ENCODE peak calls at places on chromosomes 3 and 15, in five cellular contexts. R is kidney, X is gastrocnemius medialis, H is dorsolateral prefrontal cortex, U is fibroblast of the aortic adventitia. P is an unnamed sample.

GRCh38 chr15:22839046-22839705 is 710 bp downstream of the NIPA2 start:
- DNase-seq in R (no peak), X (no peak), H (no peak), U (peak; percentile 24), P (peak; percentile 42)

GRCh38 chr3:4977889-4978258 is 1.4 kb upstream of the BHLHE40 start:
- DNase-seq in R (no peak), X (no peak), H (no peak), U (no peak), P (no peak)

GRCh38 chr15:20355256-20355868 is 186.2 kb downstream of the GOLGA6L6 start:
- DNase-seq in R (peak; percentile 76), X (no peak), H (peak; percentile 14), U (no peak), P (no peak)

GRCh38 chr3:188721312-188721711 is 450.5 kb upstream of the TPRG1 start:
- DNase-seq in R (no peak), X (no peak), H (no peak), U (no peak), P (no peak)

GRCh38 chr3:11566916-11567315 is 76.8 kb downstream of the VGLL4 start:
- DNase-seq in R (peak; percentile 43), X (no peak), H (no peak), U (no peak), P (no peak)

GRCh38 chr3:139597947-139598346 is 58.4 kb upstream of the RBP1 start:
- DNase-seq in R (no peak), X (no peak), H (no peak), U (no peak), P (no peak)

GRCh38 chr15:101657968-101658784 is 6.0 kb upstream of the TM2D3 start:
- DNase-seq in R (no peak), X (no peak), H (no peak), U (no peak), P (no peak)

GRCh38 chr3:149480326-149481017 is 6.0 kb downstream of the TM4SF4 start:
- DNase-seq in R (peak; percentile 92), X (peak; percentile 74), H (peak; percentile 14), U (peak; percentile 91), P (peak; percentile 89)

GRCh38 chr3:13235897-13236296 is 162.7 kb upstream of the IQSEC1 start:
- DNase-seq in R (peak; percentile 31), X (no peak), H (no peak), U (no peak), P (no peak)

GRCh38 chr3:125045965-125046364 is 9.8 kb downstream of the HEG1 start:
- DNase-seq in R (no peak), X (no peak), H (no peak), U (peak; percentile 73), P (no peak)

GRCh38 chr3:194503101-194503531 is 16.3 kb upstream of the ATP13A3 start:
- DNase-seq in R (no peak), X (no peak), H (no peak), U (peak; percentile 73), P (no peak)

GRCh38 chr3:57383838-57384237 is 91.4 kb upstream of the ASB14 start:
- DNase-seq in R (no peak), X (no peak), H (no peak), U (no peak), P (no peak)

GRCh38 chr3:56799251-56799882 is 2.4 kb downstream of the ARHGEF3 start:
- DNase-seq in R (no peak), X (peak; percentile 46), H (no peak), U (peak; percentile 85), P (peak; percentile 82)

GRCh38 chr15:52790941-52791751 is 1.0 kb upstream of the ONECUT1 start:
- DNase-seq in R (peak; percentile 75), X (no peak), H (no peak), U (no peak), P (no peak)
- TF ChIP-seq CTCF in R (no peak), X (no peak), H (no peak), U (no peak), P (no peak)

GRCh38 chr15:96058103-96058851 is 272.2 kb upstream of the NR2F2 start:
- DNase-seq in R (no peak), X (no peak), H (no peak), U (no peak), P (peak; percentile 79)
- H3K4me3 ChIP-seq in R (no peak overlapping the region), X (no peak overlapping the region), H (no peak overlapping the region), U (no peak overlapping the region), P (no peak overlapping the region)

GRCh38 chr3:151168269-151169094 is 34.5 kb downstream of the GPR171 start:
- DNase-seq in R (peak; percentile 80), X (peak; percentile 77), H (peak; percentile 59), U (peak; percentile 73), P (peak; percentile 77)
- TF ChIP-seq CTCF in R (peak; percentile 83), X (peak; percentile 84), H (peak; percentile 67), U (peak; percentile 81), P (peak; percentile 88)

GRCh38 chr15:44729394-44729913 is 6.9 kb upstream of the TRIM69 start:
- DNase-seq in R (peak; percentile 80), X (no peak), H (peak; percentile 25), U (peak; percentile 44), P (peak; percentile 72)
- H3K4me3 ChIP-seq in R (peak overlapping the region; percentile 98), X (peak overlapping the region; percentile 79), H (peak overlapping the region; percentile 75), U (peak overlapping the region; percentile 96), P (peak overlapping the region; percentile 86)

GRCh38 chr3:192918275-192918588 is 576 bp upstream of the MB21D2 start:
- DNase-seq in R (no peak), X (no peak), H (no peak), U (no peak), P (no peak)
- TF ChIP-seq CTCF in R (no peak), X (no peak), H (no peak), U (no peak), P (peak; percentile 3)

DNA sequence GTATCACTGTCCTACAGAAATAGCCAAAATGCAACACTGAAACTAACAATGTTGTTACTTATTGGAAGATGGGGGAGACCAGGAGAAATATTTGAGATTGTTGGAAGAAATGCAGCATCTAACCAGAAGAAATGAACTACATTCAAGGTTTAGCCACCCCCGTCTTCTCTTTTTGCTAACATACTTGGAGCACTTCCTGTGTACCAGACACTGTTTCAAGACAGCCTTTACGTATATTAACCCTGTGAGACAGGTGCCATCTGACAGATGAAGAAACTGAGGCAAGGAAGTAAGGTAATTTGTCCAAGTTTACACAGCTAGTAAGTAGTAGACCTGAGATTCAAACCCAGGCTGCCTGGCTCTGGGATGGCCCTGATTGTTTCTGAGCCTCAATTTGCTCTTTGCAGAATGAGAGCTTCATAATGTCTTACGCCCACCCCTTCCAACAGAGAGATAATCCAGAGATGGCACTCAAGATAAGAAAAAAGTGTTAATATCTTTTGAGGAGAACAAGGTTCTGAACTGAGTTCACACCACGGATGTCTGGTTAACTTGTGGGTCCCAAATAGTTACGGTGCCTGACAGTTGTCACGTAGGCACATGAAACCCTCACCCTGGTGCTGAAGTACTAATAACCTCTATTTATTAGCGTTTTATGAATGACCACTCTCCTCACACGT is 26.1 kb downstream of the RASGRP1 start:
- DNase-seq in R (no peak), X (no peak), H (no peak), U (no peak), P (no peak)
- H3K4me3 ChIP-seq in R (no peak overlapping the region), X (no peak overlapping the region), H (no peak overlapping the region), U (no peak overlapping the region), P (no peak overlapping the region)

GRCh38 chr3:172202797-172203196 is 163.4 kb downstream of the FNDC3B start:
- DNase-seq in R (no peak), X (no peak), H (no peak), U (peak; percentile 46), P (no peak)
- TF ChIP-seq CTCF in R (no peak), X (no peak), H (no peak), U (peak; percentile 39), P (no peak)

GRCh38 chr15:75594276-75594675 is 15.2 kb upstream of the PTPN9 start:
- DNase-seq in R (no peak), X (peak; percentile 27), H (no peak), U (no peak), P (no peak)
- H3K4me3 ChIP-seq in R (no peak overlapping the region), X (no peak overlapping the region), H (no peak overlapping the region), U (no peak overlapping the region), P (no peak overlapping the region)

P was measured in GM12865.